ENCODE peak calls at places on chromosome X, in eight cellular contexts. T, A, Z, E, Q, L, C and P are unnamed samples.

GRCh38 chrX:135437867-135438733 is 16.4 kb downstream of the SMIM10L2A start:
- DNase-seq in T (no peak), A (peak), Z (no peak), E (no peak), Q (no peak), L (peak), C (no peak), P (no peak)

GRCh38 chrX:3219667-3220066 is 126.8 kb downstream of the MXRA5 start:
- DNase-seq in T (no peak), A (no peak), Z (no peak), E (no peak), Q (no peak), L (no peak), C (no peak), P (no peak)

GRCh38 chrX:47361538-47362511 is 8.6 kb upstream of the ZNF157 start:
- DNase-seq in T (peak), A (peak), Z (peak), E (peak), Q (peak), L (peak), C (peak), P (peak)

GRCh38 chrX:153900806-153901752 is 3.4 kb upstream of the AVPR2 start:
- DNase-seq in T (peak), A (peak), Z (peak), E (peak), Q (no peak), L (peak), C (peak), P (no peak)

GRCh38 chrX:41808042-41808441 is 84.1 kb downstream of the GPR82 start:
- DNase-seq in T (no peak), A (no peak), Z (no peak), E (no peak), Q (no peak), L (no peak), C (no peak), P (no peak)

GRCh38 chrX:39416547-39417262 is 615.4 kb downstream of the MID1IP1 start:
- DNase-seq in T (no peak), A (no peak), Z (no peak), E (no peak), Q (no peak), L (no peak), C (no peak), P (no peak)

GRCh38 chrX:78476701-78477100 is 149.3 kb upstream of the CYSLTR1 start:
- DNase-seq in T (no peak), A (no peak), Z (no peak), E (no peak), Q (no peak), L (no peak), C (no peak), P (no peak)

GRCh38 chrX:27444093-27444908 is 18.8 kb downstream of the PPP4R3C start:
- DNase-seq in T (no peak), A (no peak), Z (no peak), E (no peak), Q (no peak), L (no peak), C (no peak), P (no peak)

GRCh38 chrX:37677765-37678164 is 7.8 kb upstream of the XK start:
- DNase-seq in T (no peak), A (no peak), Z (no peak), E (no peak), Q (no peak), L (no peak), C (no peak), P (no peak)

GRCh38 chrX:63657821-63658220 is 127.2 kb downstream of the ARHGEF9 start:
- DNase-seq in T (peak), A (no peak), Z (no peak), E (no peak), Q (no peak), L (no peak), C (no peak), P (no peak)

GRCh38 chrX:105975382-105975781 is 63.1 kb downstream of the SERPINA7 start:
- DNase-seq in T (no peak), A (no peak), Z (no peak), E (no peak), Q (no peak), L (no peak), C (no peak), P (no peak)

GRCh38 chrX:100819534-100819836 is 706 bp upstream of the CSTF2 start:
- DNase-seq in T (no peak), A (no peak), Z (no peak), E (no peak), Q (no peak), L (no peak), C (no peak), P (no peak)

GRCh38 chrX:101347859-101348451 is 587 bp downstream of the TIMM8A start:
- DNase-seq in T (no peak), A (peak), Z (peak), E (no peak), Q (no peak), L (peak), C (no peak), P (no peak)

GRCh38 chrX:125894947-125895346 is 271.1 kb downstream of the DCAF12L2 start:
- DNase-seq in T (no peak), A (no peak), Z (no peak), E (no peak), Q (no peak), L (no peak), C (no peak), P (no peak)

GRCh38 chrX:120242807-120243206 is 7.8 kb upstream of the ZBTB33 start:
- DNase-seq in T (no peak), A (peak), Z (no peak), E (no peak), Q (no peak), L (no peak), C (no peak), P (no peak)

GRCh38 chrX:255923-256331 is 25.3 kb upstream of the PLCXD1 start:
- DNase-seq in T (no peak), A (no peak), Z (no peak), E (peak), Q (no peak), L (no peak), C (no peak), P (no peak)

GRCh38 chrX:108270280-108270679 is 167.9 kb downstream of the COL4A6 start:
- DNase-seq in T (no peak), A (no peak), Z (no peak), E (no peak), Q (no peak), L (no peak), C (no peak), P (no peak)

GRCh38 chrX:148133099-148133725 is 152.1 kb downstream of the FMR1NB start:
- DNase-seq in T (no peak), A (no peak), Z (no peak), E (no peak), Q (no peak), L (no peak), C (no peak), P (no peak)

GRCh38 chrX:152204919-152205318 is 66.5 kb upstream of the MAGEA10 start:
- DNase-seq in T (no peak), A (no peak), Z (no peak), E (no peak), Q (no peak), L (no peak), C (no peak), P (no peak)

GRCh38 chrX:154114652-154115051 is 17.1 kb upstream of the MECP2 start:
- DNase-seq in T (no peak), A (no peak), Z (no peak), E (no peak), Q (no peak), L (no peak), C (no peak), P (no peak)

GRCh38 chrX:38857736-38858432 is 56.6 kb downstream of the MID1IP1 start:
- DNase-seq in T (no peak), A (no peak), Z (no peak), E (no peak), Q (no peak), L (no peak), C (no peak), P (no peak)

GRCh38 chrX:48474581-48474980 is 1.4 kb upstream of the FTSJ1 start:
- DNase-seq in T (no peak), A (no peak), Z (no peak), E (no peak), Q (no peak), L (no peak), C (no peak), P (no peak)

GRCh38 chrX:19555236-19555635 is 39.9 kb upstream of the MAP3K15 start:
- DNase-seq in T (no peak), A (no peak), Z (no peak), E (no peak), Q (no peak), L (no peak), C (no peak), P (no peak)

GRCh38 chrX:150582338-150582948 is 14.0 kb downstream of the MTM1 start:
- DNase-seq in T (no peak), A (no peak), Z (no peak), E (no peak), Q (no peak), L (no peak), C (no peak), P (no peak)

DNA sequence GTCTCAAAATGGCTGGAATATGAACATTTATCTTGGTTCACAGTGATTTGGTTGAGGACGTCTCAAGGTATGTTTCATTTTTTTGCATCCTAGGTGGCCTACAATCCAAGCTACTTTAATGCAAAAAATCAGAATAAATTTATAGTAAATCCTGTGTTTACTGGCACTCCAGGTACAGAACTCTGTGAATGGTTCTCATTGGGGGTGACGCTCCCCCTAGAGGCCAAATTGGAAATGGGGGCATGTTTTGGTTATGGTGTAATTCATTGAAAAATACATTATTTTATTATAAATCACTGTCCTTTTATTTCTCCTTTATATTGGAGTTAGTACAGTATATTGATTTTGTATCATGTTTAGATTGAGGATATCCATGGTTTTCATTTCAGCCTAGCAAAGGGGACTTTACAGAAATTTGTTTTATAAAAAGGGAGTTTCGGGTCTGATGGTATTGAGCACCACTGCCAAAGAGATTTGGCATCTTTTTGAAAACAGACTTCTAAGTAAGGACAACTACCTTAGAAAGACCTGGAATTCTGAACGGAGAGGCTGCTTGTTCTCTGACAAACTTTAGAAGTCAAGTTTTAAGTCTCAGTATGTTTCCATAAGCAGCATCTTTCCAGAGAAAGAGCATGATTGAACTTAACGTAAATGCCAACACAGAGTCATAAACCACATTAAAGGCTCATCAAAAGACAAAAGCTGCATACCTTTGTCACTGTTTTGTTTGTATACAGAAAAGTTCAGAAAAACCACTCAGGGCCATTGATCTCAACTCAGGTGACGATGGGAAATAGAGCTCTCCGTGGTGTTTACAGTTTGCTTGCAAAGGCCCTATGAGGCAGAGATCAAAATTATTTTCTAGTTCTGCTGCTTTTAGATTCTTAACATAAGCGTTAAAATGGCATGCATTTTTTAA is 19.4 kb downstream of the MTM1 start:
- DNase-seq in T (peak), A (peak), Z (peak), E (no peak), Q (no peak), L (peak), C (no peak), P (no peak)
- TF ChIP-seq EP300 in T (no peak), A (no peak), Z (no peak), E (no peak), Q (no peak), L (no peak), C (no peak), P (no peak)

GRCh38 chrX:121581885-121582284 is 534.5 kb downstream of the GLUD2 start:
- DNase-seq in T (no peak), A (no peak), Z (no peak), E (no peak), Q (no peak), L (no peak), C (no peak), P (no peak)

DNA sequence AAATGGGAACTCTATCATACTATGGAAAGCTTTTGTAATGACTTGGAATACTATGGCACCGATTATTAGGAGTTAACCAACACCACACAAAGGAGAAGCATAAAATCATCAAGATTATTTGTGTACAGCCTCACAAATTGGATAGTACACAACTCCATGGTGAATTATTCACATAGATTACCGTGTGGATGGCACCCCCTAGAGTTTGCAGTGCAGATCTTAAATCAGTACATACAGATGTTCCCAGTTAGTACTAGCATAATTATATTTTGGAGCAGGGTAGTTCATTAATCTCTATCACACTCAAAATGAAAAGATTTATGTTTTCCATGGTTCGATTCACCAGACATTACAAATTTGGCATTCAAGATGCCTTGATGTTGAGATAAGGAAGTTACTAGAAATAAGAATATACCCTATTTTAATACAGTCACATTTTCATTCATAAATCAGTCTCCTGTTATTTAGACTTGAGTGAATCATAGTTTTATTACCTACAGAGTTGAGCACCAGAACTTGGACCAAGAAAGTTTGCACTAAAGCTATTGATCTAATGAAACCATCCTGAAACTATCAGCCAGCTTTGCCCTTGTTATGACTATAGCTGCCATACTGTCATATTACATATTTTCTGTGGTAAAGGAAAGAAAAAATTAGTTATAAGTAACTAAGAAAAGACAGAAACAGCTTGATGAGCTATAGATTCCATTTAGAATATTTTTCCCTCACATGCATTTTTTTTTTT is 531.8 kb downstream of the GLUD2 start:
- DNase-seq in T (peak), A (peak), Z (no peak), E (no peak), Q (no peak), L (no peak), C (no peak), P (no peak)
- TF ChIP-seq EP300 in T (no peak), A (peak), Z (no peak), E (no peak), Q (no peak), L (no peak), C (no peak), P (no peak)

GRCh38 chrX:131747173-131747572 is 203.3 kb downstream of the OR13H1 start:
- DNase-seq in T (no peak), A (peak), Z (peak), E (peak), Q (no peak), L (no peak), C (peak), P (no peak)
- TF ChIP-seq EP300 in T (no peak), A (no peak), Z (no peak), E (no peak), Q (no peak), L (no peak), C (no peak), P (no peak)

DNA sequence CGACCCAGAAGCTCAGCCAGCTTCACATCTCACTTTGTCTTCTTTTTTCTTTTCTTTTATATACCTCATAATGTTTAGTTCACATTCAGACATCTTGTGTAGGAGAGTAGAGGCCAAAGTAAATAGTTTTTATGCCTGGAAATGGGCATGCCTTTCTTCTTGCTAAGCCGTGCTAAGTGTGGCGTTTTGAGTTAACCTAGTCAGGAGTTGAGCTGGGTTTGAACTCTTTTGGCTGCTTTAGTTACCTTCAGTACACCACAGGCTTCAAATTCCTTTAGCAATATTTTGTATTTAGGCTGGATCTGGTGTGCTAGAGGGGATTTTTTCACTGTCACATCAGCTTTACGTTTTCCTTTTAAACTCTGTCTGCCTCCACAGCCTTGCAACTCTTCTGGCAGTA is 300.8 kb downstream of the ZNF674 start:
- DNase-seq in T (no peak), A (no peak), Z (no peak), E (no peak), Q (no peak), L (no peak), C (no peak), P (no peak)
- TF ChIP-seq EP300 in T (no peak), A (no peak), Z (no peak), E (no peak), Q (no peak), L (no peak), C (no peak), P (no peak)

GRCh38 chrX:68571292-68572256 is 72.7 kb downstream of the YIPF6 start:
- DNase-seq in T (no peak), A (no peak), Z (peak), E (no peak), Q (no peak), L (peak), C (no peak), P (no peak)

GRCh38 chrX:68570598-68570997 is 71.7 kb downstream of the YIPF6 start:
- DNase-seq in T (no peak), A (no peak), Z (no peak), E (no peak), Q (no peak), L (no peak), C (no peak), P (no peak)

DNA sequence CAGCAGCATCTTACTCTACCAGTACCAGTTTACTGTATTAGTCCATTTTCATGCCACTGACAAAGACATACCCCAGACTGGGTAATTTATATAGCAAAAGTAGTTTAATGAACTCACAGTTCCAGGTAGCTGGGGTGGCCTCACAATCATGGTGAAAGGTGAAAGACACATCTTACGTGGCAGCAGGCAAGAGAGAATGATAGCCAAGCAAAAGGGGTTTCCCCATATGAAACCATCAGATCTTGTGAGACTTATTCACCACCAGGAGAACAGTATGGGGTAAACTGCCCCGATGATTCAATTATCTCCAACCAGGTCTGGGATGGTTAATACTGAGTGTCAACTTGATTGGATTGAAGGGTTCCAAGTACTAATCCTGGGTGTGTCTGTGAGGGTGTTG is 69.3 kb downstream of the YIPF6 start:
- DNase-seq in T (no peak), A (no peak), Z (no peak), E (no peak), Q (no peak), L (no peak), C (no peak), P (no peak)
- TF ChIP-seq EP300 in T (no peak), A (no peak), Z (no peak), E (no peak), Q (no peak), L (no peak), C (no peak), P (no peak)